ENCODE peak calls at places on chromosome 13, in seven cellular contexts. One of them, this sample, is unnamed.

GRCh38 chr13:95315752-95316151 is 14.5 kb upstream of the ABCC4 start:
- DNase-seq in activated naive CD8-positive, alpha-beta T cell treated with anti-CD3 and anti-CD28 coated beads, Interleukin-2, amount 50 U/mL, for 24 hours: no peak
- DNase-seq in C1 segment of cervical spinal cord: no peak
- DNase-seq in midbrain: no peak
- DNase-seq in AG20443: no peak
- DNase-seq in psoas muscle: no peak
- DNase-seq in stimulated activated CD8-positive, alpha-beta memory T cell treated with anti-CD3 and anti-CD28 coated beads, Interleukin-2, amount 100 ng/mL, for 1 hour: no peak
- DNase-seq in this sample: no peak

GRCh38 chr13:24112791-24113190 is 47.7 kb upstream of the SPATA13 start:
- DNase-seq in activated naive CD8-positive, alpha-beta T cell treated with anti-CD3 and anti-CD28 coated beads, Interleukin-2, amount 50 U/mL, for 24 hours: no peak
- DNase-seq in C1 segment of cervical spinal cord: no peak
- DNase-seq in midbrain: no peak
- DNase-seq in AG20443: no peak
- DNase-seq in psoas muscle: no peak
- DNase-seq in stimulated activated CD8-positive, alpha-beta memory T cell treated with anti-CD3 and anti-CD28 coated beads, Interleukin-2, amount 100 ng/mL, for 1 hour: no peak
- DNase-seq in this sample: no peak

GRCh38 chr13:71460179-71460578 is 406.8 kb downstream of the DACH1 start:
- DNase-seq in activated naive CD8-positive, alpha-beta T cell treated with anti-CD3 and anti-CD28 coated beads, Interleukin-2, amount 50 U/mL, for 24 hours: no peak
- DNase-seq in C1 segment of cervical spinal cord: no peak
- DNase-seq in midbrain: no peak
- DNase-seq in AG20443: no peak
- DNase-seq in psoas muscle: no peak
- DNase-seq in stimulated activated CD8-positive, alpha-beta memory T cell treated with anti-CD3 and anti-CD28 coated beads, Interleukin-2, amount 100 ng/mL, for 1 hour: no peak
- DNase-seq in this sample: no peak

GRCh38 chr13:50016421-50016820 is 1.2 kb downstream of the KCNRG start:
- DNase-seq in activated naive CD8-positive, alpha-beta T cell treated with anti-CD3 and anti-CD28 coated beads, Interleukin-2, amount 50 U/mL, for 24 hours: no peak
- DNase-seq in C1 segment of cervical spinal cord: no peak
- DNase-seq in midbrain: no peak
- DNase-seq in AG20443: no peak
- DNase-seq in psoas muscle: no peak
- DNase-seq in stimulated activated CD8-positive, alpha-beta memory T cell treated with anti-CD3 and anti-CD28 coated beads, Interleukin-2, amount 100 ng/mL, for 1 hour: no peak
- DNase-seq in this sample: no peak

GRCh38 chr13:114110091-114110829 is 22.2 kb downstream of the RASA3 start:
- DNase-seq in activated naive CD8-positive, alpha-beta T cell treated with anti-CD3 and anti-CD28 coated beads, Interleukin-2, amount 50 U/mL, for 24 hours: peak; percentile 66
- DNase-seq in C1 segment of cervical spinal cord: no peak
- DNase-seq in midbrain: no peak
- DNase-seq in AG20443: no peak
- DNase-seq in psoas muscle: peak; percentile 51
- DNase-seq in stimulated activated CD8-positive, alpha-beta memory T cell treated with anti-CD3 and anti-CD28 coated beads, Interleukin-2, amount 100 ng/mL, for 1 hour: no peak
- DNase-seq in this sample: peak; percentile 68

GRCh38 chr13:103961784-103962183 is 895.6 kb upstream of the SLC10A2 start:
- DNase-seq in activated naive CD8-positive, alpha-beta T cell treated with anti-CD3 and anti-CD28 coated beads, Interleukin-2, amount 50 U/mL, for 24 hours: no peak
- DNase-seq in C1 segment of cervical spinal cord: no peak
- DNase-seq in midbrain: no peak
- DNase-seq in AG20443: no peak
- DNase-seq in psoas muscle: no peak
- DNase-seq in stimulated activated CD8-positive, alpha-beta memory T cell treated with anti-CD3 and anti-CD28 coated beads, Interleukin-2, amount 100 ng/mL, for 1 hour: no peak
- DNase-seq in this sample: no peak

GRCh38 chr13:76683854-76684253 is 202.4 kb downstream of the KCTD12 start:
- DNase-seq in activated naive CD8-positive, alpha-beta T cell treated with anti-CD3 and anti-CD28 coated beads, Interleukin-2, amount 50 U/mL, for 24 hours: no peak
- DNase-seq in C1 segment of cervical spinal cord: no peak
- DNase-seq in midbrain: no peak
- DNase-seq in AG20443: no peak
- DNase-seq in psoas muscle: no peak
- DNase-seq in stimulated activated CD8-positive, alpha-beta memory T cell treated with anti-CD3 and anti-CD28 coated beads, Interleukin-2, amount 100 ng/mL, for 1 hour: no peak
- DNase-seq in this sample: no peak

GRCh38 chr13:44504146-44504545 is 72.0 kb downstream of the TSC22D1 start:
- DNase-seq in activated naive CD8-positive, alpha-beta T cell treated with anti-CD3 and anti-CD28 coated beads, Interleukin-2, amount 50 U/mL, for 24 hours: no peak
- DNase-seq in C1 segment of cervical spinal cord: no peak
- DNase-seq in midbrain: no peak
- DNase-seq in AG20443: no peak
- DNase-seq in psoas muscle: no peak
- DNase-seq in stimulated activated CD8-positive, alpha-beta memory T cell treated with anti-CD3 and anti-CD28 coated beads, Interleukin-2, amount 100 ng/mL, for 1 hour: no peak
- DNase-seq in this sample: no peak

GRCh38 chr13:24632382-24633121 is 47.7 kb upstream of the ATP12A start:
- DNase-seq in activated naive CD8-positive, alpha-beta T cell treated with anti-CD3 and anti-CD28 coated beads, Interleukin-2, amount 50 U/mL, for 24 hours: no peak
- DNase-seq in C1 segment of cervical spinal cord: no peak
- DNase-seq in midbrain: no peak
- DNase-seq in AG20443: peak; percentile 27
- DNase-seq in psoas muscle: no peak
- DNase-seq in stimulated activated CD8-positive, alpha-beta memory T cell treated with anti-CD3 and anti-CD28 coated beads, Interleukin-2, amount 100 ng/mL, for 1 hour: no peak
- DNase-seq in this sample: no peak

GRCh38 chr13:47798194-47798593 is 202.9 kb downstream of the SUCLA2 start:
- DNase-seq in activated naive CD8-positive, alpha-beta T cell treated with anti-CD3 and anti-CD28 coated beads, Interleukin-2, amount 50 U/mL, for 24 hours: no peak
- DNase-seq in C1 segment of cervical spinal cord: no peak
- DNase-seq in midbrain: no peak
- DNase-seq in AG20443: no peak
- DNase-seq in psoas muscle: no peak
- DNase-seq in stimulated activated CD8-positive, alpha-beta memory T cell treated with anti-CD3 and anti-CD28 coated beads, Interleukin-2, amount 100 ng/mL, for 1 hour: no peak
- DNase-seq in this sample: peak; percentile 39

GRCh38 chr13:83752141-83752540 is 130.1 kb downstream of the SLITRK1 start:
- DNase-seq in activated naive CD8-positive, alpha-beta T cell treated with anti-CD3 and anti-CD28 coated beads, Interleukin-2, amount 50 U/mL, for 24 hours: no peak
- DNase-seq in C1 segment of cervical spinal cord: no peak
- DNase-seq in midbrain: no peak
- DNase-seq in AG20443: no peak
- DNase-seq in psoas muscle: no peak
- DNase-seq in stimulated activated CD8-positive, alpha-beta memory T cell treated with anti-CD3 and anti-CD28 coated beads, Interleukin-2, amount 100 ng/mL, for 1 hour: no peak
- DNase-seq in this sample: no peak

GRCh38 chr13:59510377-59510776 is 653.4 kb downstream of the DIAPH3 start:
- DNase-seq in activated naive CD8-positive, alpha-beta T cell treated with anti-CD3 and anti-CD28 coated beads, Interleukin-2, amount 50 U/mL, for 24 hours: no peak
- DNase-seq in C1 segment of cervical spinal cord: peak; percentile 42
- DNase-seq in midbrain: no peak
- DNase-seq in AG20443: no peak
- DNase-seq in psoas muscle: no peak
- DNase-seq in stimulated activated CD8-positive, alpha-beta memory T cell treated with anti-CD3 and anti-CD28 coated beads, Interleukin-2, amount 100 ng/mL, for 1 hour: no peak
- DNase-seq in this sample: no peak

GRCh38 chr13:27001705-27002104 is 169.9 kb downstream of the USP12 start:
- DNase-seq in activated naive CD8-positive, alpha-beta T cell treated with anti-CD3 and anti-CD28 coated beads, Interleukin-2, amount 50 U/mL, for 24 hours: no peak
- DNase-seq in C1 segment of cervical spinal cord: no peak
- DNase-seq in midbrain: no peak
- DNase-seq in AG20443: no peak
- DNase-seq in psoas muscle: no peak
- DNase-seq in stimulated activated CD8-positive, alpha-beta memory T cell treated with anti-CD3 and anti-CD28 coated beads, Interleukin-2, amount 100 ng/mL, for 1 hour: no peak
- DNase-seq in this sample: no peak

GRCh38 chr13:94702181-94703041 is 9.9 kb downstream of the SOX21 start:
- DNase-seq in activated naive CD8-positive, alpha-beta T cell treated with anti-CD3 and anti-CD28 coated beads, Interleukin-2, amount 50 U/mL, for 24 hours: no peak
- DNase-seq in C1 segment of cervical spinal cord: no peak
- DNase-seq in midbrain: no peak
- DNase-seq in AG20443: no peak
- DNase-seq in psoas muscle: no peak
- DNase-seq in stimulated activated CD8-positive, alpha-beta memory T cell treated with anti-CD3 and anti-CD28 coated beads, Interleukin-2, amount 100 ng/mL, for 1 hour: no peak
- DNase-seq in this sample: no peak

GRCh38 chr13:48776396-48776795 is 122.7 kb downstream of the CYSLTR2 start:
- DNase-seq in activated naive CD8-positive, alpha-beta T cell treated with anti-CD3 and anti-CD28 coated beads, Interleukin-2, amount 50 U/mL, for 24 hours: no peak
- DNase-seq in C1 segment of cervical spinal cord: no peak
- DNase-seq in midbrain: no peak
- DNase-seq in AG20443: no peak
- DNase-seq in psoas muscle: no peak
- DNase-seq in stimulated activated CD8-positive, alpha-beta memory T cell treated with anti-CD3 and anti-CD28 coated beads, Interleukin-2, amount 100 ng/mL, for 1 hour: no peak
- DNase-seq in this sample: no peak

GRCh38 chr13:110185696-110186095 is 121.3 kb downstream of the COL4A1 start:
- DNase-seq in activated naive CD8-positive, alpha-beta T cell treated with anti-CD3 and anti-CD28 coated beads, Interleukin-2, amount 50 U/mL, for 24 hours: no peak
- DNase-seq in C1 segment of cervical spinal cord: no peak
- DNase-seq in midbrain: no peak
- DNase-seq in AG20443: peak; percentile 68
- DNase-seq in psoas muscle: no peak
- DNase-seq in stimulated activated CD8-positive, alpha-beta memory T cell treated with anti-CD3 and anti-CD28 coated beads, Interleukin-2, amount 100 ng/mL, for 1 hour: no peak
- DNase-seq in this sample: no peak

GRCh38 chr13:28659611-28659970 is 661 bp downstream of the POMP start:
- DNase-seq in activated naive CD8-positive, alpha-beta T cell treated with anti-CD3 and anti-CD28 coated beads, Interleukin-2, amount 50 U/mL, for 24 hours: no peak
- DNase-seq in C1 segment of cervical spinal cord: no peak
- DNase-seq in midbrain: no peak
- DNase-seq in AG20443: peak; percentile 47
- DNase-seq in psoas muscle: no peak
- DNase-seq in stimulated activated CD8-positive, alpha-beta memory T cell treated with anti-CD3 and anti-CD28 coated beads, Interleukin-2, amount 100 ng/mL, for 1 hour: no peak
- DNase-seq in this sample: no peak

GRCh38 chr13:99986751-99987150 is 5.2 kb downstream of the ZIC2 start:
- DNase-seq in activated naive CD8-positive, alpha-beta T cell treated with anti-CD3 and anti-CD28 coated beads, Interleukin-2, amount 50 U/mL, for 24 hours: no peak
- DNase-seq in C1 segment of cervical spinal cord: no peak
- DNase-seq in midbrain: no peak
- DNase-seq in AG20443: no peak
- DNase-seq in psoas muscle: no peak
- DNase-seq in stimulated activated CD8-positive, alpha-beta memory T cell treated with anti-CD3 and anti-CD28 coated beads, Interleukin-2, amount 100 ng/mL, for 1 hour: no peak
- DNase-seq in this sample: peak; percentile 18

GRCh38 chr13:41150058-41150457 is 17.5 kb upstream of the KBTBD6 start:
- DNase-seq in activated naive CD8-positive, alpha-beta T cell treated with anti-CD3 and anti-CD28 coated beads, Interleukin-2, amount 50 U/mL, for 24 hours: no peak
- DNase-seq in C1 segment of cervical spinal cord: no peak
- DNase-seq in midbrain: no peak
- DNase-seq in AG20443: no peak
- DNase-seq in psoas muscle: no peak
- DNase-seq in stimulated activated CD8-positive, alpha-beta memory T cell treated with anti-CD3 and anti-CD28 coated beads, Interleukin-2, amount 100 ng/mL, for 1 hour: no peak
- DNase-seq in this sample: no peak

GRCh38 chr13:113077953-113078894 is 27.4 kb upstream of the F7 start:
- DNase-seq in activated naive CD8-positive, alpha-beta T cell treated with anti-CD3 and anti-CD28 coated beads, Interleukin-2, amount 50 U/mL, for 24 hours: no peak
- DNase-seq in C1 segment of cervical spinal cord: no peak
- DNase-seq in midbrain: no peak
- DNase-seq in AG20443: no peak
- DNase-seq in psoas muscle: no peak
- DNase-seq in stimulated activated CD8-positive, alpha-beta memory T cell treated with anti-CD3 and anti-CD28 coated beads, Interleukin-2, amount 100 ng/mL, for 1 hour: no peak
- DNase-seq in this sample: peak; percentile 9

GRCh38 chr13:89382986-89383385 is 1711.8 kb downstream of the SLITRK5 start:
- DNase-seq in activated naive CD8-positive, alpha-beta T cell treated with anti-CD3 and anti-CD28 coated beads, Interleukin-2, amount 50 U/mL, for 24 hours: no peak
- DNase-seq in C1 segment of cervical spinal cord: no peak
- DNase-seq in midbrain: no peak
- DNase-seq in AG20443: no peak
- DNase-seq in psoas muscle: no peak
- DNase-seq in stimulated activated CD8-positive, alpha-beta memory T cell treated with anti-CD3 and anti-CD28 coated beads, Interleukin-2, amount 100 ng/mL, for 1 hour: no peak
- DNase-seq in this sample: no peak

GRCh38 chr13:80551650-80552497 is 210.9 kb upstream of the SPRY2 start:
- DNase-seq in activated naive CD8-positive, alpha-beta T cell treated with anti-CD3 and anti-CD28 coated beads, Interleukin-2, amount 50 U/mL, for 24 hours: no peak
- DNase-seq in C1 segment of cervical spinal cord: peak; percentile 39
- DNase-seq in midbrain: no peak
- DNase-seq in AG20443: no peak
- DNase-seq in psoas muscle: no peak
- DNase-seq in stimulated activated CD8-positive, alpha-beta memory T cell treated with anti-CD3 and anti-CD28 coated beads, Interleukin-2, amount 100 ng/mL, for 1 hour: no peak
- DNase-seq in this sample: no peak

GRCh38 chr13:92802776-92803175 is 423.8 kb upstream of the GPC6 start:
- DNase-seq in activated naive CD8-positive, alpha-beta T cell treated with anti-CD3 and anti-CD28 coated beads, Interleukin-2, amount 50 U/mL, for 24 hours: no peak
- DNase-seq in C1 segment of cervical spinal cord: no peak
- DNase-seq in midbrain: no peak
- DNase-seq in AG20443: peak; percentile 14
- DNase-seq in psoas muscle: no peak
- DNase-seq in stimulated activated CD8-positive, alpha-beta memory T cell treated with anti-CD3 and anti-CD28 coated beads, Interleukin-2, amount 100 ng/mL, for 1 hour: no peak
- DNase-seq in this sample: no peak

GRCh38 chr13:30071890-30072817 is 221.7 kb upstream of the UBL3 start:
- DNase-seq in activated naive CD8-positive, alpha-beta T cell treated with anti-CD3 and anti-CD28 coated beads, Interleukin-2, amount 50 U/mL, for 24 hours: no peak
- DNase-seq in C1 segment of cervical spinal cord: no peak
- DNase-seq in midbrain: no peak
- DNase-seq in AG20443: no peak
- DNase-seq in psoas muscle: no peak
- DNase-seq in stimulated activated CD8-positive, alpha-beta memory T cell treated with anti-CD3 and anti-CD28 coated beads, Interleukin-2, amount 100 ng/mL, for 1 hour: no peak
- DNase-seq in this sample: no peak

GRCh38 chr13:86020350-86021002 is 221.3 kb upstream of the SLITRK6 start:
- DNase-seq in activated naive CD8-positive, alpha-beta T cell treated with anti-CD3 and anti-CD28 coated beads, Interleukin-2, amount 50 U/mL, for 24 hours: no peak
- DNase-seq in C1 segment of cervical spinal cord: no peak
- DNase-seq in midbrain: no peak
- DNase-seq in AG20443: no peak
- DNase-seq in psoas muscle: no peak
- DNase-seq in stimulated activated CD8-positive, alpha-beta memory T cell treated with anti-CD3 and anti-CD28 coated beads, Interleukin-2, amount 100 ng/mL, for 1 hour: no peak
- DNase-seq in this sample: no peak

This sample was measured in right cardiac atrium.